ENCODE peak calls at places on chromosome 1, in ten cellular contexts. E, V, N, Y, R, G, M, I, C and L are unnamed samples.

GRCh38 chr1:33383974-33384767 is 46.7 kb downstream of the PHC2 start:
- DNase-seq in E (no peak), V (no peak), N (no peak), Y (peak; percentile 55), R (no peak), G (no peak), M (no peak), I (no peak), C (no peak), L (no peak)

GRCh38 chr1:13662498-13662897 is 37.5 kb upstream of the PRDM2 start:
- DNase-seq in E (peak; percentile 39), V (peak; percentile 13), N (no peak), Y (peak; percentile 54), R (no peak), G (peak; percentile 16), M (no peak), I (peak; percentile 26), C (no peak), L (no peak)

GRCh38 chr1:24193046-24193445 is 6.0 kb upstream of the IFNLR1 start:
- DNase-seq in E (no peak), V (no peak), N (no peak), Y (no peak), R (no peak), G (no peak), M (no peak), I (peak; percentile 44), C (no peak), L (no peak)

GRCh38 chr1:166197597-166197996 is 30.8 kb upstream of the FAM78B start:
- DNase-seq in E (no peak), V (peak; percentile 15), N (no peak), Y (no peak), R (no peak), G (no peak), M (no peak), I (no peak), C (no peak), L (peak; percentile 34)

GRCh38 chr1:212132040-212132439 is 96.5 kb downstream of the DTL start:
- DNase-seq in E (no peak), V (no peak), N (no peak), Y (no peak), R (no peak), G (no peak), M (no peak), I (no peak), C (no peak), L (no peak)

GRCh38 chr1:2539312-2539907 is 9.3 kb upstream of the HES5 start:
- DNase-seq in E (no peak), V (no peak), N (no peak), Y (no peak), R (no peak), G (no peak), M (no peak), I (no peak), C (no peak), L (no peak)

GRCh38 chr1:56135864-56136147 is 443.6 kb downstream of the PLPP3 start:
- DNase-seq in E (no peak), V (no peak), N (no peak), Y (no peak), R (no peak), G (no peak), M (no peak), I (no peak), C (no peak), L (no peak)

GRCh38 chr1:192831706-192832355 is 23.0 kb downstream of the RGS2 start:
- DNase-seq in E (no peak), V (no peak), N (no peak), Y (no peak), R (no peak), G (no peak), M (no peak), I (no peak), C (no peak), L (no peak)

GRCh38 chr1:72485786-72486185 is 203.4 kb upstream of the NEGR1 start:
- DNase-seq in E (no peak), V (no peak), N (no peak), Y (no peak), R (no peak), G (no peak), M (no peak), I (no peak), C (no peak), L (no peak)

GRCh38 chr1:228060458-228061190 is 21.9 kb upstream of the ARF1 start:
- DNase-seq in E (no peak), V (peak; percentile 39), N (no peak), Y (no peak), R (peak; percentile 72), G (no peak), M (no peak), I (no peak), C (peak; percentile 44), L (no peak)

GRCh38 chr1:9455487-9456237 is 83.6 kb upstream of the SLC25A33 start:
- DNase-seq in E (peak; percentile 63), V (peak; percentile 71), N (peak; percentile 67), Y (no peak), R (peak; percentile 91), G (peak; percentile 53), M (peak; percentile 54), I (peak; percentile 77), C (peak; percentile 93), L (no peak)

GRCh38 chr1:47703981-47704596 is 266.2 kb downstream of the FOXD2 start:
- DNase-seq in E (no peak), V (no peak), N (no peak), Y (peak; percentile 23), R (peak; percentile 56), G (no peak), M (no peak), I (no peak), C (no peak), L (no peak)

GRCh38 chr1:42929434-42930177 is 29.1 kb downstream of the SLC2A1 start:
- DNase-seq in E (no peak), V (no peak), N (no peak), Y (no peak), R (no peak), G (no peak), M (no peak), I (no peak), C (no peak), L (no peak)

GRCh38 chr1:109770331-109771095 is 6.8 kb upstream of the EPS8L3 start:
- DNase-seq in E (peak; percentile 6), V (peak; percentile 10), N (no peak), Y (no peak), R (peak; percentile 70), G (no peak), M (no peak), I (peak; percentile 40), C (peak; percentile 80), L (no peak)

GRCh38 chr1:39076799-39077148 is 50.6 kb downstream of the NDUFS5 start:
- DNase-seq in E (no peak), V (no peak), N (no peak), Y (no peak), R (peak; percentile 66), G (no peak), M (no peak), I (no peak), C (no peak), L (no peak)

GRCh38 chr1:165353731-165354671 is 2.5 kb downstream of the LMX1A start:
- DNase-seq in E (no peak), V (no peak), N (no peak), Y (no peak), R (no peak), G (no peak), M (no peak), I (no peak), C (no peak), L (peak; percentile 79)

GRCh38 chr1:177355575-177355974 is 184.8 kb downstream of the BRINP2 start:
- DNase-seq in E (no peak), V (no peak), N (peak; percentile 20), Y (no peak), R (no peak), G (no peak), M (no peak), I (peak; percentile 34), C (no peak), L (no peak)

GRCh38 chr1:53061859-53062714 is at the start of gene PODN:
- DNase-seq in E (no peak), V (no peak), N (no peak), Y (no peak), R (peak; percentile 81), G (no peak), M (no peak), I (peak; percentile 71), C (peak; percentile 89), L (peak; percentile 92)

GRCh38 chr1:54548389-54549044 is 489 bp downstream of the ACOT11 start:
- DNase-seq in E (no peak), V (no peak), N (no peak), Y (no peak), R (no peak), G (no peak), M (no peak), I (peak; percentile 82), C (no peak), L (no peak)
- H3K4me3 ChIP-seq in E (peak overlapping the region; percentile 30), V (no peak overlapping the region), N (no peak overlapping the region), Y (no peak overlapping the region), R (peak overlapping the region; percentile 30), G (peak overlapping the region; percentile 20), M (no peak overlapping the region), I (peak overlapping the region; percentile 22), C (peak overlapping the region; percentile 11), L (peak overlapping the region; percentile 57)

DNA sequence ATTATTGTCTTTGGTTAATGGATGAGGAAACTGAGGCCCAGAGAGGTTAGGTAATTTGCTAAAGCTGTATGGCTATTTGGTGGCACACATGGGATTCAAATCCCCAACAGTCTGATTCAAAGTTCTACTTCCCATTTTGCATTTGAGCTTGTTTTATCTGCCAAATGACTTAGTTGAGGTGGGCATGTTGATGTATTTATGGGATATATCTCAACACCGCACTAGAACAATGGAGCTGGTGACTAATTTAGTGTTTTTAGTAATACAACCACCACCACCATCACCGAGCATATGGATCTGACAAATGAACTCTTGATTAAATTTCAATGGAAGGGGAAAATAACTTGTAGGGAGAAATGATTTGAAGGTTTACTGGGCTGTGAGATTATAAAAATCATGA is 26.8 kb downstream of the THEM4 start:
- DNase-seq in E (no peak), V (no peak), N (no peak), Y (no peak), R (no peak), G (no peak), M (no peak), I (no peak), C (no peak), L (no peak)
- H3K4me3 ChIP-seq in E (no peak overlapping the region), V (no peak overlapping the region), N (no peak overlapping the region), Y (no peak overlapping the region), R (no peak overlapping the region), G (no peak overlapping the region), M (no peak overlapping the region), I (no peak overlapping the region), C (no peak overlapping the region), L (no peak overlapping the region)

GRCh38 chr1:240091201-240091600 is 482 bp upstream of the FMN2 start:
- DNase-seq in E (no peak), V (no peak), N (no peak), Y (no peak), R (no peak), G (no peak), M (no peak), I (no peak), C (no peak), L (no peak)
- H3K4me3 ChIP-seq in E (no peak overlapping the region), V (no peak overlapping the region), N (peak overlapping the region; percentile 86), Y (peak overlapping the region; percentile 65), R (peak overlapping the region; percentile 38), G (peak overlapping the region; percentile 22), M (peak overlapping the region; percentile 49), I (peak overlapping the region; percentile 59), C (no peak overlapping the region), L (peak overlapping the region; percentile 53)

DNA sequence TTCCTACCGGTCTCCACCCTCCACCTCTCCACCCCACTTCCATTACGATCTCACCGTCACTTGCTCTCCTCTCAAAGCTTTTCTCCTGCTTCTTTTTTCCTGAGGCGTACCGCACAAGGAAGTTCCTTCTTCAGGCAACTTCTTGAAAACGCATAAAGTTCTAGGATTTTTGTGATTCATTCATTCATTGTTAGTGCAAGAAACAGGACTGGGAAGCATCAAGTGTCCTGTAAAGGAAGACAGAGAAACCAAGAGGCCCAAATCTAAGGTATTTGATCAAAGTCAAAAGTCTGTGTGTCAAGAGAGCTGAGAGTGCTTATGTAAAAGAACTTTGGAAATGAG is 1.3 kb upstream of the RCC2 start:
- DNase-seq in E (no peak), V (no peak), N (no peak), Y (no peak), R (no peak), G (no peak), M (no peak), I (no peak), C (no peak), L (no peak)
- H3K4me3 ChIP-seq in E (no peak overlapping the region), V (no peak overlapping the region), N (peak overlapping the region; percentile 84), Y (no peak overlapping the region), R (no peak overlapping the region), G (no peak overlapping the region), M (peak overlapping the region; percentile 89), I (no peak overlapping the region), C (no peak overlapping the region), L (no peak overlapping the region)